ENCODE peak calls at places on chromosomes 3 and 15, in ten cellular contexts. One of them, this sample, is unnamed.

GRCh38 chr3:15711281-15711680 is 86.5 kb downstream of the ANKRD28 start:
- DNase-seq in upper lobe of left lung: no peak
- DNase-seq in sigmoid colon: no peak
- DNase-seq in stomach: no peak
- DNase-seq in HCT116: no peak
- DNase-seq in GM12878: no peak
- DNase-seq in HepG2: no peak
- DNase-seq in endothelial cell of umbilical vein: no peak
- DNase-seq in breast epithelium: no peak
- DNase-seq in transverse colon: no peak
- DNase-seq in this sample: no peak

GRCh38 chr15:69222002-69222474 is 61.6 kb downstream of the GLCE start:
- DNase-seq in upper lobe of left lung: no peak
- DNase-seq in sigmoid colon: no peak
- DNase-seq in stomach: no peak
- DNase-seq in HCT116: no peak
- DNase-seq in GM12878: no peak
- DNase-seq in HepG2: peak; percentile 75
- DNase-seq in endothelial cell of umbilical vein: no peak
- DNase-seq in breast epithelium: no peak
- DNase-seq in transverse colon: no peak
- DNase-seq in this sample: no peak

GRCh38 chr15:37933685-37934084 is 755 bp upstream of the TMCO5A start:
- DNase-seq in upper lobe of left lung: no peak
- DNase-seq in sigmoid colon: no peak
- DNase-seq in stomach: no peak
- DNase-seq in HCT116: no peak
- DNase-seq in GM12878: no peak
- DNase-seq in HepG2: no peak
- DNase-seq in endothelial cell of umbilical vein: no peak
- DNase-seq in breast epithelium: no peak
- DNase-seq in transverse colon: no peak
- DNase-seq in this sample: no peak

GRCh38 chr3:143654906-143655305 is 193.4 kb downstream of the SLC9A9 start:
- DNase-seq in upper lobe of left lung: no peak
- DNase-seq in sigmoid colon: no peak
- DNase-seq in stomach: no peak
- DNase-seq in HCT116: no peak
- DNase-seq in GM12878: no peak
- DNase-seq in HepG2: no peak
- DNase-seq in endothelial cell of umbilical vein: no peak
- DNase-seq in breast epithelium: no peak
- DNase-seq in transverse colon: no peak
- DNase-seq in this sample: no peak

GRCh38 chr15:33131880-33132279 is 62.6 kb downstream of the FMN1 start:
- DNase-seq in upper lobe of left lung: no peak
- DNase-seq in sigmoid colon: no peak
- DNase-seq in stomach: no peak
- DNase-seq in HCT116: no peak
- DNase-seq in GM12878: no peak
- DNase-seq in HepG2: no peak
- DNase-seq in endothelial cell of umbilical vein: peak; percentile 59
- DNase-seq in breast epithelium: no peak
- DNase-seq in transverse colon: no peak
- DNase-seq in this sample: no peak

GRCh38 chr15:66682246-66682645 is 19.8 kb upstream of the SMAD6 start:
- DNase-seq in upper lobe of left lung: no peak
- DNase-seq in sigmoid colon: no peak
- DNase-seq in stomach: no peak
- DNase-seq in HCT116: no peak
- DNase-seq in GM12878: no peak
- DNase-seq in HepG2: no peak
- DNase-seq in endothelial cell of umbilical vein: no peak
- DNase-seq in breast epithelium: no peak
- DNase-seq in transverse colon: no peak
- DNase-seq in this sample: no peak

GRCh38 chr3:172126741-172127140 is 87.4 kb downstream of the FNDC3B start:
- DNase-seq in upper lobe of left lung: no peak
- DNase-seq in sigmoid colon: no peak
- DNase-seq in stomach: no peak
- DNase-seq in HCT116: no peak
- DNase-seq in GM12878: no peak
- DNase-seq in HepG2: no peak
- DNase-seq in endothelial cell of umbilical vein: no peak
- DNase-seq in breast epithelium: no peak
- DNase-seq in transverse colon: no peak
- DNase-seq in this sample: no peak

GRCh38 chr15:74783072-74783807 is 1.4 kb downstream of the CSK start:
- DNase-seq in upper lobe of left lung: peak; percentile 57
- DNase-seq in sigmoid colon: no peak
- DNase-seq in stomach: no peak
- DNase-seq in HCT116: no peak
- DNase-seq in GM12878: no peak
- DNase-seq in HepG2: no peak
- DNase-seq in endothelial cell of umbilical vein: peak; percentile 38
- DNase-seq in breast epithelium: no peak
- DNase-seq in transverse colon: peak; percentile 59
- DNase-seq in this sample: no peak

GRCh38 chr3:113079532-113079931 is 88.7 kb downstream of the GTPBP8 start:
- DNase-seq in upper lobe of left lung: no peak
- DNase-seq in sigmoid colon: no peak
- DNase-seq in stomach: no peak
- DNase-seq in HCT116: no peak
- DNase-seq in GM12878: no peak
- DNase-seq in HepG2: no peak
- DNase-seq in endothelial cell of umbilical vein: no peak
- DNase-seq in breast epithelium: no peak
- DNase-seq in transverse colon: no peak
- DNase-seq in this sample: no peak

GRCh38 chr15:46077220-46077619 is 442.4 kb downstream of the SQOR start:
- DNase-seq in upper lobe of left lung: no peak
- DNase-seq in sigmoid colon: no peak
- DNase-seq in stomach: no peak
- DNase-seq in HCT116: no peak
- DNase-seq in GM12878: no peak
- DNase-seq in HepG2: no peak
- DNase-seq in endothelial cell of umbilical vein: no peak
- DNase-seq in breast epithelium: no peak
- DNase-seq in transverse colon: no peak
- DNase-seq in this sample: no peak

GRCh38 chr15:68276668-68277067 is 877 bp upstream of the FEM1B start:
- DNase-seq in upper lobe of left lung: no peak
- DNase-seq in sigmoid colon: no peak
- DNase-seq in stomach: no peak
- DNase-seq in HCT116: no peak
- DNase-seq in GM12878: no peak
- DNase-seq in HepG2: no peak
- DNase-seq in endothelial cell of umbilical vein: no peak
- DNase-seq in breast epithelium: no peak
- DNase-seq in transverse colon: no peak
- DNase-seq in this sample: no peak

GRCh38 chr3:40528426-40528825 is 3.7 kb downstream of the ZNF621 start:
- DNase-seq in upper lobe of left lung: no peak
- DNase-seq in sigmoid colon: no peak
- DNase-seq in stomach: no peak
- DNase-seq in HCT116: no peak
- DNase-seq in GM12878: no peak
- DNase-seq in HepG2: no peak
- DNase-seq in endothelial cell of umbilical vein: no peak
- DNase-seq in breast epithelium: no peak
- DNase-seq in transverse colon: no peak
- DNase-seq in this sample: no peak

GRCh38 chr3:190009621-190010020 is 111.1 kb downstream of the P3H2 start:
- DNase-seq in upper lobe of left lung: no peak
- DNase-seq in sigmoid colon: no peak
- DNase-seq in stomach: no peak
- DNase-seq in HCT116: no peak
- DNase-seq in GM12878: no peak
- DNase-seq in HepG2: no peak
- DNase-seq in endothelial cell of umbilical vein: no peak
- DNase-seq in breast epithelium: no peak
- DNase-seq in transverse colon: no peak
- DNase-seq in this sample: no peak

GRCh38 chr3:23750573-23751484 is 54.9 kb upstream of the UBE2E1 start:
- DNase-seq in upper lobe of left lung: peak; percentile 40
- DNase-seq in sigmoid colon: no peak
- DNase-seq in stomach: no peak
- DNase-seq in HCT116: no peak
- DNase-seq in GM12878: no peak
- DNase-seq in HepG2: no peak
- DNase-seq in endothelial cell of umbilical vein: no peak
- DNase-seq in breast epithelium: no peak
- DNase-seq in transverse colon: no peak
- DNase-seq in this sample: no peak

GRCh38 chr3:144162042-144162441 is 190.4 kb downstream of the DIPK2A start:
- DNase-seq in upper lobe of left lung: no peak
- DNase-seq in sigmoid colon: no peak
- DNase-seq in stomach: no peak
- DNase-seq in HCT116: no peak
- DNase-seq in GM12878: no peak
- DNase-seq in HepG2: peak; percentile 75
- DNase-seq in endothelial cell of umbilical vein: peak; percentile 59
- DNase-seq in breast epithelium: no peak
- DNase-seq in transverse colon: no peak
- DNase-seq in this sample: peak; percentile 26

GRCh38 chr3:45516829-45517228 is 77.7 kb upstream of the LIMD1 start:
- DNase-seq in upper lobe of left lung: no peak
- DNase-seq in sigmoid colon: no peak
- DNase-seq in stomach: no peak
- DNase-seq in HCT116: no peak
- DNase-seq in GM12878: no peak
- DNase-seq in HepG2: no peak
- DNase-seq in endothelial cell of umbilical vein: peak; percentile 33
- DNase-seq in breast epithelium: no peak
- DNase-seq in transverse colon: no peak
- DNase-seq in this sample: no peak

DNA sequence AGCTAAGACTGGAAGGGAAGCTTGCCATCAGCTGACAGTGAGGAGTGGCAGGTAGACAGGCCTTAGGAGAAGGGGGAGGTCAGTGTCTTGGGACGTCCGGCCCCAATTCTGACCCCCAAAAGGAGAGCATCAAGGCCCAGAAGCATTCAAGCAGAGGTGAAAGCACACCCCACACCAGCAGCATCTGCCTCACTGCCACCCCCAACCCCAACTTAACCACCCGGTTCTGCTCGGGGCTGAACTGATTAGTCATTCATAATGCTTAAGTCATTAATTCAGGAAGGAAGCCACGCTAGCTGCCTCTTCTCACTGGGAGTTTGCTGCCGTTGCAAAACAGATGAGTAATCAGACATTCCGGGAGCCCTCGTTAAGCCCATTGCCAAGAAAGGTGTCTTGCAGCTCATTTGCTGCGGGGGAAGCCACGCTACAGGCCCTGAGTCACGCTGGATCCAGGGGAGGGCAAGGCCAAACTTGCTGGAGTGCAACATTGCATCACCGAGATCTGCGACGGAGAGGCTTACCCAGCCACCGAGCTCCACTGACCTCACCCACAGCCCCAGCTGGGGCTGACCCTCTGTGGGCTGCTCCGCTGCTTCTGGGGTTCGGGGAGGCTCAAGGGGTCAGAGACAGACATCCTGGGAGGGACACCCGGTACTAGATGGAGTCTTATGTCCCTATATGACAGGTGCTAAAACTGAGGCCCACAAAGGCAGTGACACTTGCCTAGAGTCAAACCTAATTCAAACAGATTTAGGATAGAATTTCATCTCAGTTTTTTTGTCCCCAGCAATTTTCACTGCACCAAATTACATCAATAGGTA is 46.4 kb upstream of the HES1 start:
- DNase-seq in upper lobe of left lung: peak; percentile 94
- DNase-seq in sigmoid colon: peak; percentile 96
- DNase-seq in stomach: peak; percentile 40
- DNase-seq in HCT116: peak; percentile 98
- DNase-seq in GM12878: no peak
- DNase-seq in HepG2: peak; percentile 71
- DNase-seq in endothelial cell of umbilical vein: peak; percentile 99
- DNase-seq in breast epithelium: peak; percentile 73
- DNase-seq in transverse colon: peak; percentile 63
- DNase-seq in this sample: peak; percentile 89
- TF ChIP-seq POLR2AphosphoS5 in upper lobe of left lung: peak; percentile 94
- TF ChIP-seq POLR2AphosphoS5 in sigmoid colon: peak; percentile 89
- TF ChIP-seq POLR2AphosphoS5 in stomach: peak; percentile 79
- TF ChIP-seq POLR2AphosphoS5 in HCT116: peak; percentile 80
- TF ChIP-seq POLR2AphosphoS5 in GM12878: no peak
- TF ChIP-seq POLR2AphosphoS5 in HepG2: no peak
- TF ChIP-seq POLR2AphosphoS5 in endothelial cell of umbilical vein: peak; percentile 96
- TF ChIP-seq POLR2AphosphoS5 in breast epithelium: peak; percentile 81
- TF ChIP-seq POLR2AphosphoS5 in transverse colon: peak; percentile 46
- TF ChIP-seq POLR2AphosphoS5 in this sample: peak; percentile 91

DNA sequence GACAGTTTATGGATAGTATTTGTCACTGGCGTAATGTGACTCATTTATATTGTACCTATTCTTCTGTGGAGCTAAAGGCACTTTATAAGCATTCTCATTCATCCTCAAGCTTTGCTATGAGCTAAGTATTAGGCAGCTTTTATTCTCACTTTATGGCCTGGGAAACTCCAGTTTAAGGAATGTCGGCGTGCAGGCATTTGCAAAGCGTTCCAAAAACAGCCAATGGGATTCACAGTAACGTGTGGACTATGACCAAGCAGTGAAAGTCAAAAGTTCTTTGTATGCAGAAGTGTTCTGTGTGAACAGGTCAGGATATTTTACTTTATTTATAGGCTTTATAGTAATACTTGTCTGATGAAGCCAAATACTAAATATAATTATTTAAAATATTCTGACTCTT is 572.3 kb downstream of the NAALADL2 start:
- DNase-seq in upper lobe of left lung: no peak
- DNase-seq in sigmoid colon: no peak
- DNase-seq in stomach: no peak
- DNase-seq in HCT116: no peak
- DNase-seq in GM12878: no peak
- DNase-seq in HepG2: no peak
- DNase-seq in endothelial cell of umbilical vein: no peak
- DNase-seq in breast epithelium: no peak
- DNase-seq in transverse colon: peak; percentile 9
- DNase-seq in this sample: no peak
- H3K4me1 ChIP-seq in upper lobe of left lung: no peaks in the 10 kb centered on the region
- H3K4me1 ChIP-seq in sigmoid colon: no peaks in the 10 kb centered on the region
- H3K4me1 ChIP-seq in stomach: no peaks in the 10 kb centered on the region
- H3K4me1 ChIP-seq in HCT116: no peaks in the 10 kb centered on the region
- H3K4me1 ChIP-seq in GM12878: no peaks in the 10 kb centered on the region
- H3K4me1 ChIP-seq in HepG2: no peaks in the 10 kb centered on the region
- H3K4me1 ChIP-seq in endothelial cell of umbilical vein: peaks cover 8% of the 10 kb centered on the region
- H3K4me1 ChIP-seq in breast epithelium: no peaks in the 10 kb centered on the region
- H3K4me1 ChIP-seq in transverse colon: peaks cover 22% of the 10 kb centered on the region
- H3K4me1 ChIP-seq in this sample: no peaks in the 10 kb centered on the region

GRCh38 chr15:48975713-48976419 is 12.1 kb upstream of the SHC4 start:
- DNase-seq in upper lobe of left lung: peak; percentile 76
- DNase-seq in sigmoid colon: peak; percentile 88
- DNase-seq in stomach: peak; percentile 75
- DNase-seq in HCT116: peak; percentile 51
- DNase-seq in GM12878: no peak
- DNase-seq in HepG2: peak; percentile 65
- DNase-seq in endothelial cell of umbilical vein: peak; percentile 79
- DNase-seq in breast epithelium: peak; percentile 72
- DNase-seq in transverse colon: peak; percentile 75
- DNase-seq in this sample: peak; percentile 59
- TF ChIP-seq POLR2AphosphoS5 in upper lobe of left lung: no peak
- TF ChIP-seq POLR2AphosphoS5 in sigmoid colon: peak; percentile 4
- TF ChIP-seq POLR2AphosphoS5 in stomach: peak; percentile 22
- TF ChIP-seq POLR2AphosphoS5 in HCT116: peak; percentile 45
- TF ChIP-seq POLR2AphosphoS5 in GM12878: no peak
- TF ChIP-seq POLR2AphosphoS5 in HepG2: no peak
- TF ChIP-seq POLR2AphosphoS5 in endothelial cell of umbilical vein: peak; percentile 69
- TF ChIP-seq POLR2AphosphoS5 in breast epithelium: no peak
- TF ChIP-seq POLR2AphosphoS5 in transverse colon: no peak
- TF ChIP-seq POLR2AphosphoS5 in this sample: no peak

GRCh38 chr3:148827585-148827984 is at the start of gene CPB1:
- DNase-seq in upper lobe of left lung: no peak
- DNase-seq in sigmoid colon: no peak
- DNase-seq in stomach: no peak
- DNase-seq in HCT116: no peak
- DNase-seq in GM12878: no peak
- DNase-seq in HepG2: no peak
- DNase-seq in endothelial cell of umbilical vein: no peak
- DNase-seq in breast epithelium: no peak
- DNase-seq in transverse colon: no peak
- DNase-seq in this sample: no peak
- H3K4me1 ChIP-seq in upper lobe of left lung: peaks cover 3% of the 10 kb centered on the region
- H3K4me1 ChIP-seq in sigmoid colon: no peaks in the 10 kb centered on the region
- H3K4me1 ChIP-seq in stomach: no peaks in the 10 kb centered on the region
- H3K4me1 ChIP-seq in HCT116: no peaks in the 10 kb centered on the region
- H3K4me1 ChIP-seq in GM12878: no peaks in the 10 kb centered on the region
- H3K4me1 ChIP-seq in HepG2: no peaks in the 10 kb centered on the region
- H3K4me1 ChIP-seq in endothelial cell of umbilical vein: no peaks in the 10 kb centered on the region
- H3K4me1 ChIP-seq in breast epithelium: no peaks in the 10 kb centered on the region
- H3K4me1 ChIP-seq in transverse colon: no peaks in the 10 kb centered on the region
- H3K4me1 ChIP-seq in this sample: no peaks in the 10 kb centered on the region

This sample was measured in prostate gland.